ENCODE peak calls at places on chromosomes 6 and 20, in six cellular contexts. T, M, E, F, I and H are unnamed samples. For H3K4me1, the result is how much of the 10 kb centered on the place peaks cover.

GRCh38 chr20:11891081-11891826 is 26.4 kb upstream of the BTBD3 start:
- DNase-seq in T (peak), M (peak), E (peak), F (peak), I (peak), H (peak)

GRCh38 chr20:9660236-9660868 is 146.0 kb downstream of the LAMP5 start:
- DNase-seq in T (no peak), M (no peak), E (peak), F (peak), I (peak), H (peak)

GRCh38 chr6:169651498-169651897 is 50.3 kb downstream of the WDR27 start:
- DNase-seq in T (no peak), M (no peak), E (no peak), F (no peak), I (no peak), H (no peak)

GRCh38 chr6:13924146-13924948 is 405 bp upstream of the RNF182 start:
- DNase-seq in T (peak), M (peak), E (no peak), F (peak), I (no peak), H (peak)

GRCh38 chr6:131410785-131411184 is 162.2 kb upstream of the ARG1 start:
- DNase-seq in T (no peak), M (no peak), E (no peak), F (no peak), I (no peak), H (no peak)

GRCh38 chr20:25856256-25856884 is 159.7 kb upstream of the ZNF337 start:
- DNase-seq in T (no peak), M (no peak), E (no peak), F (no peak), I (no peak), H (no peak)

GRCh38 chr6:50849016-50849748 is 30.5 kb downstream of the TFAP2B start:
- DNase-seq in T (no peak), M (no peak), E (no peak), F (no peak), I (no peak), H (no peak)

GRCh38 chr6:161215193-161215592 is 58.7 kb downstream of the AGPAT4 start:
- DNase-seq in T (no peak), M (no peak), E (no peak), F (peak), I (peak), H (peak)

GRCh38 chr6:109360791-109361190 is 21.5 kb downstream of the CD164 start:
- DNase-seq in T (no peak), M (no peak), E (no peak), F (no peak), I (no peak), H (no peak)

GRCh38 chr20:38094968-38095689 is 61.6 kb downstream of the RPRD1B start:
- DNase-seq in T (no peak), M (no peak), E (no peak), F (no peak), I (no peak), H (no peak)

GRCh38 chr6:7042654-7043545 is 64.9 kb upstream of the RREB1 start:
- DNase-seq in T (no peak), M (no peak), E (no peak), F (no peak), I (peak), H (peak)

GRCh38 chr20:36744764-36745191 is 1.1 kb downstream of the NDRG3 start:
- DNase-seq in T (no peak), M (peak), E (peak), F (peak), I (no peak), H (peak)

GRCh38 chr20:50092436-50092835 is 20.5 kb downstream of the UBE2V1 start:
- DNase-seq in T (no peak), M (no peak), E (no peak), F (no peak), I (no peak), H (no peak)

GRCh38 chr20:58692579-58693225 is at the start of gene NPEPL1:
- DNase-seq in T (peak), M (peak), E (peak), F (peak), I (no peak), H (peak)

GRCh38 chr6:163293286-163293685 is 121.2 kb upstream of the QKI start:
- DNase-seq in T (no peak), M (no peak), E (no peak), F (no peak), I (no peak), H (no peak)

GRCh38 chr6:109878291-109878690 is 99.8 kb upstream of the GPR6 start:
- DNase-seq in T (no peak), M (no peak), E (no peak), F (no peak), I (no peak), H (no peak)

GRCh38 chr6:17397764-17398194 is 4.4 kb downstream of the CAP2 start:
- DNase-seq in T (no peak), M (no peak), E (no peak), F (no peak), I (no peak), H (no peak)

GRCh38 chr6:6003334-6004146 is 3.2 kb downstream of the NRN1 start:
- DNase-seq in T (no peak), M (peak), E (no peak), F (no peak), I (no peak), H (no peak)

GRCh38 chr6:25179051-25179778 is 100.0 kb upstream of the CARMIL1 start:
- DNase-seq in T (no peak), M (no peak), E (no peak), F (peak), I (no peak), H (no peak)

GRCh38 chr6:34200340-34200971 is 36.2 kb upstream of the HMGA1 start:
- DNase-seq in T (no peak), M (no peak), E (no peak), F (no peak), I (no peak), H (no peak)

GRCh38 chr6:134373282-134373922 is 55.5 kb upstream of the SGK1 start:
- DNase-seq in T (no peak), M (no peak), E (peak), F (peak), I (no peak), H (no peak)

GRCh38 chr6:15431762-15432495 is 186.1 kb downstream of the JARID2 start:
- DNase-seq in T (no peak), M (no peak), E (no peak), F (peak), I (peak), H (peak)

GRCh38 chr6:95203153-95203754 is 374.1 kb upstream of the MANEA start:
- DNase-seq in T (peak), M (no peak), E (peak), F (peak), I (peak), H (peak)

GRCh38 chr20:22672191-22672590 is 87.8 kb upstream of the FOXA2 start:
- DNase-seq in T (no peak), M (no peak), E (no peak), F (no peak), I (no peak), H (no peak)

GRCh38 chr20:62555642-62556420 is 80.0 kb upstream of the GATA5 start:
- DNase-seq in T (no peak), M (no peak), E (no peak), F (no peak), I (peak), H (no peak)

GRCh38 chr20:38386004-38386403 is 39.7 kb downstream of the LBP start:
- DNase-seq in T (no peak), M (no peak), E (no peak), F (no peak), I (no peak), H (no peak)

GRCh38 chr6:136403166-136403980 is 113.7 kb upstream of the BCLAF1 start:
- DNase-seq in T (no peak), M (no peak), E (peak), F (peak), I (no peak), H (no peak)

GRCh38 chr20:51553897-51554504 is 11.5 kb upstream of the NFATC2 start:
- DNase-seq in T (no peak), M (no peak), E (no peak), F (peak), I (no peak), H (peak)

GRCh38 chr20:21180248-21180647 is 54.4 kb downstream of the KIZ start:
- DNase-seq in T (no peak), M (no peak), E (no peak), F (no peak), I (no peak), H (no peak)

GRCh38 chr6:139380168-139380567 is 5.7 kb upstream of the CITED2 start:
- DNase-seq in T (no peak), M (no peak), E (no peak), F (no peak), I (no peak), H (no peak)

GRCh38 chr6:165663736-165664552 is 903 bp upstream of the PDE10A start:
- DNase-seq in T (no peak), M (peak), E (no peak), F (no peak), I (no peak), H (no peak)

GRCh38 chr20:44896583-44896982 is 11.1 kb downstream of the YWHAB start:
- DNase-seq in T (no peak), M (no peak), E (no peak), F (peak), I (peak), H (no peak)

GRCh38 chr20:57237006-57237953 is 29.2 kb downstream of the BMP7 start:
- DNase-seq in T (no peak), M (no peak), E (no peak), F (no peak), I (no peak), H (no peak)

GRCh38 chr6:169766921-169767736 is 15.7 kb downstream of the ERMARD start:
- DNase-seq in T (no peak), M (no peak), E (no peak), F (no peak), I (peak), H (no peak)

GRCh38 chr6:29442670-29443184 is 3.6 kb downstream of the OR10C1 start:
- DNase-seq in T (no peak), M (no peak), E (no peak), F (no peak), I (no peak), H (no peak)

GRCh38 chr6:41074692-41075436 is 2.1 kb downstream of the NFYA start:
- DNase-seq in T (no peak), M (no peak), E (no peak), F (peak), I (peak), H (peak)

DNA sequence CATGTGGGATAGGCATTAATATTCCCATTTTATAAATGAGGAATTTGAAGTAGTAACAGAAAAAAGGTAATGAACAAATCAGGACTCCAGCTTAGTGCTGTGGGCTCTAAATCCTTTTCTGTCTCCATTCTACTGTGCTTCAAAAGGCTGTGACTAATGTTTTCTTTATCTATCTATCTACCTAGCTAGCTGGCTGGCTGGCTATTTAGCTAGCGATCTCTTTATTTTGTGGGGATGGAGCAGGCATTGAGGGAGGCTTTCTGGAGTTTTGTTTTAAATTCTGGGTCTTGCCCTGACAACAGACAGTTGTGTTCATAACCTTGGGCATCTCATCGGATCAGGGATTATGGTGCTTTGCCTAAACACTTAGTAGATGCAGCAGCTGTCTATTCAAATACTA is 139.2 kb downstream of the SOX4 start:
- DNase-seq in T (no peak), M (no peak), E (no peak), F (no peak), I (no peak), H (no peak)
- H3K4me1 ChIP-seq in T (under half), M (under half), E (under half), F (under half), I (under half), H (under half)

GRCh38 chr20:4013041-4013440 is 2.3 kb downstream of the RNF24 start:
- DNase-seq in T (no peak), M (no peak), E (no peak), F (no peak), I (no peak), H (no peak)

GRCh38 chr20:4012631-4013030 is 2.7 kb downstream of the RNF24 start:
- DNase-seq in T (no peak), M (no peak), E (no peak), F (peak), I (no peak), H (no peak)

GRCh38 chr20:4008877-4009276 is 6.5 kb downstream of the RNF24 start:
- DNase-seq in T (no peak), M (no peak), E (no peak), F (no peak), I (no peak), H (no peak)

GRCh38 chr20:4009305-4009704 is 6.1 kb downstream of the RNF24 start:
- DNase-seq in T (no peak), M (no peak), E (no peak), F (no peak), I (no peak), H (peak)

DNA sequence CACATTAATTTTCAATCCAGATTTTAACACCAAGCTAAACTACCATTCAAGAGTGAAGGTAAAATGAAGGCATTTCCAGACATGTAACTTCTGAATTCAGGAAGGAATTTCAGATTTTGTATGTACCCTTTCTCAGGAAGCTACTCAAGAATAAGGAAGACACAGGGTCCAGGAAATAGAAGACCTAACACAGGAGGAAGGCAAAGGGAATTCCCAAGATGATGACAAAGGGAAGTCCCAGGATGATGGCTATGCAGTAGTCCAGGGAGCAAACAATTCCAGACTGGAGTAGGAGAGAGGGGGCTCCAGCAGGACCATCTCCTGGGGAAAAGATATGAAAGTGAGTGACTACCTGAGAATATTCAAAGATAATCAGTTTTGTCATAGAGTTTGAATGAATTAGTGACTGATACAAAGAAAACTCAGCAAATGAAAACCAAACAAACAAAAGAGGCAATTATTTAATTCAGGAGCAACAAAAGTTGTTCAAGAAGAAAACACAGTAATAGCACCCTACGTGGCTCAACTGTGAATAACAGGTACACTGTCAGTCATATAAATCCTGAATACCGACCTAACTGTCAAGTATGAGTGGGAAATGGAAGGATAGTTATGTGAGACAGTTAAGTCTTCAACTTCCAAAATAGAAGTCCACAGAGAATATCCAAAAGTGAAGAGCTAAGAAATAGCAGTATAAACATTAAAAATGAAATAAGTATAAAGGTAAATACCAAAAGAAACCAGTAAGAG is 4.0 kb downstream of the RNF24 start:
- DNase-seq in T (no peak), M (no peak), E (no peak), F (peak), I (no peak), H (no peak)
- H3K27ac ChIP-seq in T (no peak), M (no peak), E (no peak), F (peak), I (no peak), H (no peak)

DNA sequence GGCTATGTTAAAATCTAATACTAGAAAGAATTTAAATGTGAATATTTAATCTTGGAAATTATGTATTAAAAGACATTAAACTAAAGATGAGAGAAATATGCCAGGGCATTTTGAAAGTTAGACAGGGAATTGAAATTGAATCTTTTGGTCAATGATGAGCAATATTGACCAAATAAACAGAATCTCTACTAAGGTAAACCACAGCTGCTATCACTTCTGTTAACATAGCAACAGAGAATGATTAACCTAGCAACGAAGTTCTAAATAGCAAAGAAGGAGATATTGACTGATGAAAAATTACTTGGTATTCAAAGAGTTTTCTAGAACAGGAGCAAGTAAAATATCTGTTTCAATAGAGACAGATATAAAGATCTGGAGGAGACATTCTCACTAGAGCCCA is 45.2 kb upstream of the RSPO3 start:
- DNase-seq in T (no peak), M (no peak), E (no peak), F (peak), I (no peak), H (no peak)
- H3K4me1 ChIP-seq in T (under half), M (under half), E (under half), F (under half), I (under half), H (under half)

DNA sequence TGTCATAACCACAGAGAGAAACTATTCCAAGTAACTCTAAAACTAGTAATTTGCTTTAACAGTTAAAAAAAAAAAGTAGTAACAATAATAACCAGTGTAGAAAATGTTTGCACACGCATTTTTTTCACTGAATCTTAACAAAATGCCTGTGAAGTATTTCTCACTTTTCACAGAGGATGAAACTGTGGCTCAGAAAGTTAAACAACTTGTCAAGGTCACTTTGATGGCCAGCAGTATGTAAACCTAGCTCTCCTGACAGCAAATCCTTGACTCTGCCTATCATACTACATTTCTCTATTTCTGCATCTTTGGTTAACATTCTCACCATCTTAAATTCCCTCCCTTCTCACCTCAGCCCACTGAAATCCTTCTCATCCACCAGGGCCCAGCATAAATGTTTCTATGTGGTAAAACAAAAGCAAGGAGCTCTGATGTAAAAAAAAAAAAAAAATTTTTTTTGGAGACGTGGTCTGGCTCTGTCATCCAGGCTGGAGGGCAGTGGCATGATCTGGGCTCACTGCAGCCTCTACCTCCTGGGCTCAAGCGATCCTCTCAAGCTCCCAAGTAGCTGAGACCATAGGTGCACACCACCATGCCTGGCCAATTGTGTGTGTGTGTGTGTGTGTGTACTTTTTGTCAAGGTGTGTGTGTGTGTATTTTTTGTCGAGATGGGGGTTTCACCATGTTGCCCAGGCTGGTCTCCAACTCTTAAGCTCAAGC is 26.1 kb upstream of the ZC3H12D start:
- DNase-seq in T (no peak), M (no peak), E (no peak), F (no peak), I (peak), H (no peak)
- H3K27ac ChIP-seq in T (no peak), M (no peak), E (no peak), F (no peak), I (peak), H (peak)

GRCh38 chr6:27836783-27837635 is 75.2 kb downstream of the OR2B2 start:
- DNase-seq in T (peak), M (no peak), E (peak), F (peak), I (peak), H (peak)

GRCh38 chr6:27834384-27834783 is 77.8 kb downstream of the OR2B2 start:
- DNase-seq in T (no peak), M (no peak), E (no peak), F (no peak), I (no peak), H (peak)

GRCh38 chr6:27837636-27838512 is 74.3 kb downstream of the OR2B2 start:
- DNase-seq in T (peak), M (peak), E (peak), F (peak), I (peak), H (peak)

GRCh38 chr6:27836080-27836782 is 76.0 kb downstream of the OR2B2 start:
- DNase-seq in T (no peak), M (no peak), E (no peak), F (no peak), I (no peak), H (no peak)

GRCh38 chr6:27834879-27835549 is 77.2 kb downstream of the OR2B2 start:
- DNase-seq in T (no peak), M (no peak), E (no peak), F (no peak), I (no peak), H (no peak)
- H3K4me1 ChIP-seq in T (under half), M (under half), E (under half), F (under half), I (under half), H (under half)

GRCh38 chr6:157650261-157650640 is 172.8 kb upstream of the SNX9 start:
- DNase-seq in T (no peak), M (peak), E (no peak), F (no peak), I (no peak), H (no peak)
- H3K27ac ChIP-seq in T (no peak), M (no peak), E (no peak), F (no peak), I (no peak), H (no peak)

GRCh38 chr6:45450801-45451200 is 73.1 kb upstream of the SUPT3H start:
- DNase-seq in T (peak), M (no peak), E (no peak), F (no peak), I (no peak), H (no peak)

GRCh38 chr6:45448417-45449389 is 71.0 kb upstream of the SUPT3H start:
- DNase-seq in T (no peak), M (no peak), E (no peak), F (peak), I (no peak), H (no peak)

GRCh38 chr6:45447005-45447404 is 69.3 kb upstream of the SUPT3H start:
- DNase-seq in T (no peak), M (no peak), E (no peak), F (no peak), I (no peak), H (no peak)

GRCh38 chr6:45447721-45448120 is 70.0 kb upstream of the SUPT3H start:
- DNase-seq in T (no peak), M (no peak), E (no peak), F (peak), I (no peak), H (no peak)

GRCh38 chr6:45450132-45450531 is 72.4 kb upstream of the SUPT3H start:
- DNase-seq in T (no peak), M (no peak), E (no peak), F (no peak), I (no peak), H (no peak)
- H3K4me1 ChIP-seq in T (under half), M (under half), E (under half), F (under half), I (under half), H (under half)